ENCODE peak calls at places on chromosomes 3 and 15, in four cellular contexts. T, B, X and C are unnamed samples.

GRCh38 chr3:161372321-161373260 is 1.3 kb upstream of the SPTSSB start:
- DNase-seq in T (peak), B (no peak), X (no peak), C (no peak)

GRCh38 chr3:44060164-44060563 is 181.5 kb upstream of the TOPAZ1 start:
- DNase-seq in T (no peak), B (no peak), X (no peak), C (no peak)

GRCh38 chr15:38531509-38531908 is 33.1 kb downstream of the RASGRP1 start:
- DNase-seq in T (no peak), B (no peak), X (no peak), C (no peak)

GRCh38 chr15:85312486-85312885 is 67.9 kb upstream of the AKAP13 start:
- DNase-seq in T (peak), B (no peak), X (no peak), C (no peak)

GRCh38 chr15:58398053-58398452 is 33.7 kb upstream of the LIPC start:
- DNase-seq in T (no peak), B (no peak), X (no peak), C (no peak)

GRCh38 chr15:70477750-70478250 is 285.6 kb downstream of the UACA start:
- DNase-seq in T (no peak), B (no peak), X (no peak), C (no peak)

GRCh38 chr3:50327943-50328691 is at the start of gene TUSC2:
- DNase-seq in T (peak), B (peak), X (peak), C (peak)

GRCh38 chr15:39783244-39783820 is 691 bp upstream of the FSIP1 start:
- DNase-seq in T (no peak), B (no peak), X (no peak), C (no peak)

GRCh38 chr15:71485094-71485693 is 325.2 kb upstream of the NR2E3 start:
- DNase-seq in T (peak), B (no peak), X (no peak), C (no peak)

GRCh38 chr15:40992241-40992741 is 39.0 kb downstream of the CHAC1 start:
- DNase-seq in T (no peak), B (no peak), X (no peak), C (no peak)

GRCh38 chr3:170480111-170480510 is 61.4 kb downstream of the CLDN11 start:
- DNase-seq in T (no peak), B (no peak), X (no peak), C (no peak)

GRCh38 chr3:132198601-132199000 is 118.6 kb upstream of the ACP3 start:
- DNase-seq in T (no peak), B (no peak), X (no peak), C (no peak)

GRCh38 chr3:170485294-170485693 is 66.6 kb downstream of the CLDN11 start:
- DNase-seq in T (no peak), B (no peak), X (no peak), C (no peak)

GRCh38 chr3:27749640-27750039 is 27.5 kb upstream of the EOMES start:
- DNase-seq in T (no peak), B (no peak), X (no peak), C (no peak)

GRCh38 chr15:27061739-27062138 is 90.8 kb downstream of the GABRG3 start:
- DNase-seq in T (no peak), B (no peak), X (no peak), C (no peak)

GRCh38 chr3:141959921-141960554 is 83.6 kb downstream of the ATP1B3 start:
- DNase-seq in T (no peak), B (no peak), X (peak), C (no peak)

GRCh38 chr3:103495186-103495585 is 1060.4 kb downstream of the ZPLD1 start:
- DNase-seq in T (no peak), B (no peak), X (no peak), C (no peak)

GRCh38 chr3:120021523-120021922 is 72.7 kb downstream of the GSK3B start:
- DNase-seq in T (no peak), B (no peak), X (peak), C (no peak)

GRCh38 chr3:77207753-77208152 is 167.9 kb downstream of the ROBO2 start:
- DNase-seq in T (no peak), B (no peak), X (no peak), C (no peak)

GRCh38 chr3:162740941-162741596 is 1244.5 kb downstream of the OTOL1 start:
- DNase-seq in T (no peak), B (no peak), X (no peak), C (no peak)

GRCh38 chr15:93121089-93121488 is 32.1 kb upstream of the RGMA start:
- DNase-seq in T (no peak), B (no peak), X (no peak), C (no peak)

GRCh38 chr3:94130690-94131089 is 67.8 kb downstream of the NSUN3 start:
- DNase-seq in T (no peak), B (no peak), X (no peak), C (no peak)

GRCh38 chr15:59292393-59292792 is 80.3 kb downstream of the MYO1E start:
- DNase-seq in T (no peak), B (no peak), X (no peak), C (no peak)

GRCh38 chr15:60531811-60532210 is 52.9 kb upstream of the ICE2 start:
- DNase-seq in T (no peak), B (no peak), X (no peak), C (no peak)

GRCh38 chr3:101829066-101829830 is 20.1 kb upstream of the NFKBIZ start:
- DNase-seq in T (no peak), B (peak), X (no peak), C (no peak)

GRCh38 chr3:22156868-22157267 is 405.9 kb upstream of the ZNF385D start:
- DNase-seq in T (no peak), B (no peak), X (no peak), C (no peak)

GRCh38 chr15:75554717-75555116 is 24.4 kb downstream of the PTPN9 start:
- DNase-seq in T (no peak), B (no peak), X (no peak), C (no peak)

GRCh38 chr3:156630081-156630772 is 44.2 kb upstream of the TIPARP start:
- DNase-seq in T (no peak), B (no peak), X (no peak), C (no peak)

GRCh38 chr15:63655683-63656372 is 58.6 kb downstream of the FBXL22 start:
- DNase-seq in T (no peak), B (no peak), X (no peak), C (no peak)

GRCh38 chr3:111846717-111847116 is 12.3 kb upstream of the PHLDB2 start:
- DNase-seq in T (no peak), B (no peak), X (peak), C (peak)

GRCh38 chr3:185732782-185733181 is 92.1 kb downstream of the IGF2BP2 start:
- DNase-seq in T (no peak), B (no peak), X (peak), C (peak)

GRCh38 chr3:65508743-65509422 is 529.8 kb downstream of the MAGI1 start:
- DNase-seq in T (no peak), B (no peak), X (no peak), C (no peak)